ENCODE peak calls at places on chromosomes 12 and 14, in six cellular contexts. K is mammary epithelial cell, A is A549, X is mesenchymal stem cell, S is neural progenitor cell, D is fibroblast of lung. E is an unnamed sample.
A peak's percentile ranks its signal among the peaks of the same experiment; 100 is the strongest.

GRCh38 chr12:3328571-3328970 is 162.4 kb upstream of the PRMT8 start:
- DNase-seq in K (no peak), A (no peak), X (no peak), S (no peak), D (no peak), E (no peak)

GRCh38 chr14:87712386-87713113 is 280.4 kb downstream of the GALC start:
- DNase-seq in K (no peak), A (no peak), X (peak; percentile 23), S (peak; percentile 24), D (peak; percentile 3), E (peak; percentile 34)

GRCh38 chr12:92821142-92821541 is 108.0 kb downstream of the EEA1 start:
- DNase-seq in K (no peak), A (no peak), X (no peak), S (no peak), D (peak; percentile 12), E (no peak)

GRCh38 chr12:16359512-16360491 is 12.4 kb downstream of the MGST1 start:
- DNase-seq in K (peak; percentile 25), A (peak; percentile 72), X (peak; percentile 61), S (peak; percentile 82), D (peak; percentile 38), E (peak; percentile 68)

GRCh38 chr12:132320767-132321211 is 8.6 kb downstream of the GALNT9 start:
- DNase-seq in K (no peak), A (no peak), X (no peak), S (no peak), D (no peak), E (no peak)

GRCh38 chr14:104107611-104108569 is 22.4 kb downstream of the ASPG start:
- DNase-seq in K (no peak), A (no peak), X (no peak), S (no peak), D (no peak), E (peak; percentile 68)

GRCh38 chr12:96514328-96514727 is 25.0 kb downstream of the CFAP54 start:
- DNase-seq in K (no peak), A (no peak), X (no peak), S (no peak), D (peak; percentile 30), E (no peak)

GRCh38 chr12:49706351-49707126 is 666 bp downstream of the FMNL3 start:
- DNase-seq in K (peak; percentile 30), A (no peak), X (peak; percentile 66), S (peak; percentile 74), D (peak; percentile 48), E (peak; percentile 42)

DNA sequence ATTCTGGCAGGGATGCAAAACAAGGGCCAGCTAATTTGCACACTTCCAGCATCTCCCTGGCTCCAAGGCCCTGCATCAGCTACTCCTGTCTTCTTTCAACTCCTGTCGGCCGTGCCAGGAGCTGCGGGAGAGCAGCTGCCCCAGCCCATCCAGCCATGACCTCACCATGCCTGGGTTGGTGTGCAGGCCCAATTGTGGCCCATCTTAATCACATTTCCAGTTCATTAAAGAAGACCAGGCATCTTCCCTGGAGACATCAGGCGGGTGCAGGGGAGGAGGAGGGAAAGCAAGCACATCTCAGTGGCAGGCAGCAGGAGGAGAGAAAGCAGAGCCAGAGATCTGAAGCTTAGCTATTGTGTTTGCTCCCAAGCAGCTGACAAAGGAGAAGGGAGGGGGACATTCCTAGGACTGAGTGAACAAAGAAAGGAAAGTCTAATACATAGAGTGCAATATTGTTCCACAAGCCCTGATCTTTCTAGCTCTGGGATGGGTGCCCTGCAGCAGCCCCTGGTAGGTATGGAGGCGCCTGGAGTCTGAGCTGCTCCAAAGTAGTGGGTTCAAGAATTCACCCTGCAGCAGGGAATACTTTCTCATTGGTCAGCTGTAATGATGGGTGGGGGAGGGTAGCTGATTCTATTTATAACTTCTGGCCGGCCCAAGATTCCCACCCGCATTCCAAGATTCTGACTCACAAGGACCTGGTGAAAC is 40.1 kb downstream of the VWF start:
- DNase-seq in K (peak; percentile 64), A (peak; percentile 57), X (peak; percentile 62), S (peak; percentile 91), D (peak; percentile 79), E (peak; percentile 81)
- H3K4me2 ChIP-seq in K (peak overlapping the region; percentile 33), A (peak overlapping the region; percentile 65), X (no peak overlapping the region), S (peak overlapping the region; percentile 70), D (peak overlapping the region; percentile 58), E (peak overlapping the region; percentile 26)

GRCh38 chr12:31655792-31656191 is 3.7 kb upstream of the ETFBKMT start:
- DNase-seq in K (no peak), A (no peak), X (no peak), S (no peak), D (no peak), E (no peak)
- H3K27ac ChIP-seq in K (no peak overlapping the region), A (no peak overlapping the region), X (no peak overlapping the region), S (no peak overlapping the region), D (no peak overlapping the region), E (no peak overlapping the region)

GRCh38 chr14:101859538-101859902 is 98.0 kb downstream of the PPP2R5C start:
- DNase-seq in K (no peak), A (no peak), X (no peak), S (no peak), D (no peak), E (no peak)
- H3K4me2 ChIP-seq in K (no peak overlapping the region), A (no peak overlapping the region), X (no peak overlapping the region), S (no peak overlapping the region), D (no peak overlapping the region), E (no peak overlapping the region)

GRCh38 chr12:116731801-116732200 is 6.1 kb downstream of the SPRING1 start:
- DNase-seq in K (no peak), A (no peak), X (no peak), S (no peak), D (no peak), E (no peak)

GRCh38 chr12:116722245-116722644 is 15.6 kb downstream of the SPRING1 start:
- DNase-seq in K (no peak), A (no peak), X (no peak), S (no peak), D (no peak), E (no peak)

GRCh38 chr12:116726749-116727148 is 11.1 kb downstream of the SPRING1 start:
- DNase-seq in K (no peak), A (no peak), X (no peak), S (no peak), D (peak; percentile 15), E (no peak)

GRCh38 chr12:116727902-116728301 is 10.0 kb downstream of the SPRING1 start:
- DNase-seq in K (no peak), A (no peak), X (no peak), S (no peak), D (no peak), E (no peak)

GRCh38 chr12:116727261-116727660 is 10.6 kb downstream of the SPRING1 start:
- DNase-seq in K (no peak), A (no peak), X (no peak), S (no peak), D (no peak), E (no peak)
- H3K27ac ChIP-seq in K (no peak overlapping the region), A (no peak overlapping the region), X (no peak overlapping the region), S (no peak overlapping the region), D (no peak overlapping the region), E (peak overlapping the region; percentile 58)

GRCh38 chr12:122183588-122183940 is 641 bp downstream of the LRRC43 start:
- DNase-seq in K (no peak), A (no peak), X (no peak), S (no peak), D (no peak), E (no peak)
- H3K4me2 ChIP-seq in K (no peak overlapping the region), A (peak overlapping the region; percentile 85), X (peak overlapping the region; percentile 97), S (peak overlapping the region; percentile 94), D (no peak overlapping the region), E (peak overlapping the region; percentile 87)

DNA sequence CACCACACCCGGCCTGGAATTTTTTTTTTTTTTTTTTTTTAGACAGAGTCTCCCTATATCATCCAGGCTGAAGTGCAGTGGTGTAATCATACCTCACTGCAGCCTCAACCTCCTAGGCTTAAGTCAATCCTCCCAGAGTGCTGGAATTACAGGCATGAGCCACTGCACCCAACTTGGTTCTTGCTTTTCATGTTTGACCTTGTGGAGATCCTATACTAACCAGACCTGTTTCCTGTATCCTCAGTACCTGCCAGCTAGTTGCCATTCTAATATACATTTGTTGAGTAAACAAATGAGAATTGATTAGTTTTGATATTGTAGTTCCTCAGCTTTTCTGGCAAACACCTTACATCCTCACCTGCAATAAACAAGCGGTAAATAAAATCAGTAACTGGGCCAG is 3.2 kb upstream of the VSIG10 start:
- DNase-seq in K (no peak), A (no peak), X (no peak), S (no peak), D (no peak), E (no peak)
- H3K27ac ChIP-seq in K (no peak overlapping the region), A (no peak overlapping the region), X (no peak overlapping the region), S (no peak overlapping the region), D (no peak overlapping the region), E (no peak overlapping the region)

E was measured in hepatocyte.